ENCODE peak calls at places on chromosome X, in five cellular contexts. I is activated T-helper 1 cell treated with Interleukin-2 at 50 U/mL for 16 hours, Y is anterior cingulate cortex, R is SHP77 treated with DMSO at 0.1 percent for 48 hours, U is adrenal gland. X is an unnamed sample.

GRCh38 chrX:47218920-47219815 is 687 bp downstream of the CDK16 start:
- DNase-seq in U (peak), R (no peak), Y (no peak), I (peak), X (peak)

GRCh38 chrX:155755706-155756337 is 125.3 kb upstream of the VAMP7 start:
- DNase-seq in R (no peak), U (no peak), I (no peak), Y (no peak), X (no peak)

GRCh38 chrX:84187501-84188319 is at the start of gene RPS6KA6:
- DNase-seq in I (no peak), U (peak), R (no peak), Y (peak), X (peak)

GRCh38 chrX:66634272-66634671 is 4.6 kb downstream of the EDA2R start:
- DNase-seq in U (no peak), I (no peak), R (no peak), Y (no peak), X (no peak)

GRCh38 chrX:53440631-53441517 is 6.7 kb upstream of the HSD17B10 start:
- DNase-seq in Y (peak), I (no peak), U (peak), R (peak), X (peak)

GRCh38 chrX:8358302-8358701 is 106.3 kb upstream of the VCX3B start:
- DNase-seq in U (no peak), I (no peak), R (no peak), Y (no peak), X (no peak)

GRCh38 chrX:19121898-19122640 is at the start of gene ADGRG2:
- DNase-seq in R (no peak), I (no peak), U (peak), Y (no peak), X (no peak)

GRCh38 chrX:83008415-83008814 is 499.7 kb upstream of the POU3F4 start:
- DNase-seq in R (no peak), Y (no peak), I (no peak), U (no peak), X (no peak)

GRCh38 chrX:153327561-153327960 is 6.0 kb upstream of the PNMA6F start:
- DNase-seq in Y (no peak), I (no peak), U (no peak), R (no peak), X (no peak)

GRCh38 chrX:150310881-150311280 is 52.2 kb upstream of the MAMLD1 start:
- DNase-seq in R (no peak), I (no peak), Y (no peak), U (no peak), X (no peak)

GRCh38 chrX:110210417-110211139 is 107.3 kb downstream of the AMMECR1 start:
- DNase-seq in R (no peak), Y (no peak), I (no peak), U (no peak), X (no peak)

GRCh38 chrX:153554519-153555167 is 37.2 kb downstream of the ATP2B3 start:
- DNase-seq in Y (peak), R (no peak), U (peak), I (peak), X (peak)